ENCODE peak calls at places on chromosomes 4 and X, in ten cellular contexts. X is activated gamma-delta T cell; R is NCI-H2107; K is left lung; J is amniotic epithelial cell; O is activated CD4-positive, alpha-beta T cell treated with anti-CD3 and anti-CD28 coated beads for 36 hours; C is HFF-Myc; H is NCI-H748 treated with DMSO at 0.1 percent for 48 hours; N is NCI-H2081; L is adipocyte. M is an unnamed sample.

GRCh38 chr4:73341454-73341853 is 62.6 kb upstream of the ALB start:
- DNase-seq in C (peak), X (no peak), O (peak), K (no peak), H (peak), N (peak), R (peak), J (peak), L (peak), M (peak)

GRCh38 chrX:40383969-40384368 is 196.8 kb upstream of the ATP6AP2 start:
- DNase-seq in J (no peak), C (no peak), L (no peak), O (peak), X (no peak), R (no peak), N (no peak), K (no peak), H (no peak), M (no peak)

GRCh38 chr4:82044141-82044993 is 329.4 kb downstream of the HNRNPD start:
- DNase-seq in R (peak), O (peak), C (no peak), X (peak), K (peak), J (peak), L (peak), N (peak), H (peak), M (peak)

GRCh38 chr4:89545315-89545714 is 237.7 kb upstream of the GPRIN3 start:
- DNase-seq in C (no peak), K (no peak), N (no peak), J (peak), R (no peak), X (no peak), O (no peak), H (no peak), L (no peak), M (no peak)

GRCh38 chrX:78384486-78384885 is 57.1 kb upstream of the CYSLTR1 start:
- DNase-seq in R (no peak), K (no peak), J (no peak), H (no peak), C (no peak), N (no peak), X (no peak), O (no peak), L (no peak), M (no peak)

GRCh38 chr4:22162454-22162853 is 213.9 kb upstream of the KCNIP4 start:
- DNase-seq in R (no peak), X (no peak), L (no peak), C (no peak), K (no peak), J (no peak), H (no peak), O (no peak), N (no peak), M (no peak)

GRCh38 chr4:170051402-170051801 is 25.2 kb upstream of the MFAP3L start:
- DNase-seq in C (no peak), L (no peak), J (no peak), R (no peak), K (no peak), H (no peak), N (no peak), X (no peak), O (no peak), M (no peak)

GRCh38 chr4:168928875-168929274 is 81.2 kb downstream of the CBR4 start:
- DNase-seq in K (no peak), O (no peak), H (no peak), L (no peak), X (no peak), J (no peak), N (no peak), R (no peak), C (no peak), M (no peak)

GRCh38 chr4:17493629-17494028 is 18.3 kb downstream of the QDPR start:
- DNase-seq in N (no peak), J (no peak), X (no peak), H (no peak), O (no peak), C (no peak), K (no peak), R (no peak), L (no peak), M (no peak)

GRCh38 chr4:100826067-100826466 is 308.2 kb upstream of the EMCN start:
- DNase-seq in K (no peak), H (no peak), L (no peak), C (no peak), R (no peak), X (no peak), O (no peak), N (no peak), J (no peak), M (no peak)

GRCh38 chr4:23171971-23172370 is 479.2 kb downstream of the GBA3 start:
- DNase-seq in O (no peak), H (no peak), N (no peak), R (no peak), K (no peak), C (no peak), J (no peak), X (no peak), L (no peak), M (no peak)

GRCh38 chrX:71917621-71918341 is 7.1 kb downstream of the NHSL2 start:
- DNase-seq in R (no peak), J (peak), X (no peak), C (peak), N (no peak), O (no peak), K (no peak), H (no peak), L (no peak), M (no peak)

GRCh38 chr4:105859233-105859632 is 36.0 kb upstream of the NPNT start:
- DNase-seq in X (no peak), R (no peak), C (peak), O (no peak), H (no peak), N (no peak), K (no peak), L (peak), J (peak), M (no peak)

GRCh38 chr4:113232194-113232593 is 182.7 kb downstream of the ANK2 start:
- DNase-seq in N (no peak), J (peak), R (no peak), X (no peak), L (peak), H (no peak), K (no peak), C (no peak), O (no peak), M (no peak)

GRCh38 chr4:152708361-152708760 is 28.6 kb upstream of the TMEM154 start:
- DNase-seq in H (no peak), R (no peak), J (no peak), N (no peak), C (no peak), L (no peak), X (no peak), O (no peak), K (no peak), M (no peak)

GRCh38 chrX:44693255-44693654 is 150.6 kb upstream of the DUSP21 start:
- DNase-seq in R (no peak), J (no peak), O (no peak), H (no peak), N (no peak), C (no peak), L (no peak), X (no peak), K (no peak), M (no peak)

GRCh38 chr4:152559641-152560040 is 23.7 kb upstream of the FBXW7 start:
- DNase-seq in J (no peak), H (no peak), L (no peak), K (no peak), X (no peak), C (no peak), O (no peak), N (no peak), R (no peak), M (no peak)

GRCh38 chr4:52259978-52260377 is 208.9 kb downstream of the SPATA18 start:
- DNase-seq in J (no peak), R (no peak), K (no peak), O (no peak), H (no peak), C (no peak), X (no peak), L (no peak), N (no peak), M (no peak)

GRCh38 chr4:185171373-185172071 is 28.5 kb downstream of the SLC25A4 start:
- DNase-seq in O (no peak), H (no peak), L (no peak), C (no peak), R (no peak), N (no peak), K (no peak), J (no peak), X (no peak), M (no peak)

GRCh38 chr4:25563071-25563564 is 92.5 kb upstream of the SLC34A2 start:
- DNase-seq in R (peak), J (peak), N (peak), O (no peak), K (peak), C (no peak), X (no peak), L (no peak), H (peak), M (no peak)

GRCh38 chrX:41491267-41492004 is 44.3 kb downstream of the NYX start:
- DNase-seq in O (no peak), X (no peak), C (peak), J (peak), L (peak), K (peak), N (no peak), R (peak), H (no peak), M (no peak)

M was measured in hypothalamus.